ENCODE peak calls at places on chromosomes 7 and 10, in five cellular contexts. S is H9, B is neuronal stem cell, Z is H1, L is trophoblast cell. D is an unnamed sample.

GRCh38 chr7:5634107-5634950 is 147.1 kb downstream of the RNF216 start:
- DNase-seq in L (no peak), B (no peak), Z (peak), S (peak), D (peak)

GRCh38 chr10:122555431-122555830 is 5.1 kb upstream of the DMBT1 start:
- DNase-seq in B (no peak), Z (no peak), S (no peak), L (no peak), D (no peak)

GRCh38 chr10:86340176-86340990 is 26.2 kb downstream of the GRID1 start:
- DNase-seq in L (no peak), S (no peak), Z (no peak), B (no peak), D (no peak)

GRCh38 chr10:11936389-11937152 is 106.0 kb downstream of the UPF2 start:
- DNase-seq in Z (no peak), B (no peak), S (peak), L (no peak), D (no peak)

GRCh38 chr7:27462575-27463270 is 200.0 kb downstream of the HIBADH start:
- DNase-seq in L (no peak), S (no peak), B (no peak), Z (no peak), D (peak)

GRCh38 chr10:128494665-128495064 is 368.4 kb upstream of the MKI67 start:
- DNase-seq in B (no peak), Z (no peak), L (peak), S (no peak), D (no peak)

GRCh38 chr7:105164751-105165150 is 150.7 kb downstream of the KMT2E start:
- DNase-seq in B (no peak), L (no peak), Z (no peak), S (no peak), D (no peak)

GRCh38 chr10:4981722-4982471 is 18.7 kb downstream of the AKR1C1 start:
- DNase-seq in B (peak), L (peak), Z (peak), S (peak), D (peak)

GRCh38 chr10:75505293-75505692 is 73.9 kb downstream of the LRMDA start:
- DNase-seq in Z (no peak), S (no peak), B (no peak), L (no peak), D (no peak)

GRCh38 chr10:24552346-24553016 is 171.2 kb downstream of the ARHGAP21 start:
- DNase-seq in Z (peak), B (no peak), S (peak), L (peak), D (no peak)

GRCh38 chr7:192701-193536 is 548 bp downstream of the FAM20C start:
- DNase-seq in L (no peak), B (no peak), Z (no peak), S (no peak), D (peak)

GRCh38 chr10:59382831-59383295 is 20.5 kb upstream of the FAM13C start:
- DNase-seq in L (no peak), B (no peak), Z (no peak), S (no peak), D (peak)

GRCh38 chr7:46220066-46220630 is 299.1 kb upstream of the IGFBP3 start:
- DNase-seq in Z (peak), L (peak), S (no peak), B (no peak), D (peak)

GRCh38 chr10:44857363-44858016 is 53.6 kb upstream of the TMEM72 start:
- DNase-seq in Z (peak), L (no peak), S (peak), B (peak), D (peak)

GRCh38 chr7:140179339-140179738 is 2.6 kb upstream of the KDM7A start:
- DNase-seq in B (no peak), Z (no peak), S (no peak), L (no peak), D (no peak)

GRCh38 chr7:21353388-21353780 is 74.5 kb upstream of the SP4 start:
- DNase-seq in L (no peak), B (no peak), Z (no peak), S (no peak), D (no peak)

GRCh38 chr10:116444527-116445142 is 17.0 kb downstream of the PNLIPRP3 start:
- DNase-seq in Z (no peak), L (peak), B (peak), S (peak), D (peak)

GRCh38 chr7:47227762-47228177 is 354.1 kb downstream of the TNS3 start:
- DNase-seq in Z (no peak), L (peak), S (no peak), B (no peak), D (peak)

GRCh38 chr10:30456262-30456661 is 22.3 kb downstream of the MAP3K8 start:
- DNase-seq in B (no peak), Z (no peak), S (no peak), L (no peak), D (no peak)

GRCh38 chr7:68063171-68063570 is 1066.5 kb downstream of the TYW1 start:
- DNase-seq in B (no peak), Z (peak), S (peak), L (no peak), D (no peak)

DNA sequence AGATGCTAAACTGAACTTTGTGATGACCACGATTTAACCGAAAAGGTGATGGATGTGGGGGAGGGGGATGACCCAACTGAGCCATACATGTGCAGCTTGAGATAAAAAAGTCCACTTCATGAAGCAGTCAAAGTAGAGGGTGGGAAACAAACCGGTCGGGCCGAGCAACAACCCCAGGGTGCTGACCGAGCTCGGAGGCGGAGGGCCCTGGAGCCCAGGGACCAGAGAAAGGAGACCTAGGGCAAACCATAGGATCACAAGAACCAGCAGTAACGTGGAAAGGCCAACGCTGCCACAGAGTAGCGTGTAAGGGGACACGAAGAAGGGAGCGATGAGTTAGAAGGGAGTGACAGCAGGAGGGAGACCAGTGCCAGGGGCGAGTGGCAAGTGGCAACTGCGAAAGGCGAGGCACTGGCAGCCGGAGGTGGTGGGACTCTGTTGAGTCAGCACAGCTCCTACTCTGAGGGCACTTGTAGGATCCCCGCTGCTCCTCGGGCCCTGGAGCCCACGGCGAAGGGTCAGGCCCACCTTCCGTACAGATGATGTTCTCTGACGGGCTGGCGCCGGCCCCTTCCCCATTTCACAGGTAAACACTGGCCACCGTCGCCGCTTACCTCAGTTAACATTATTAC is 508 bp downstream of the SNX13 start:
- DNase-seq in Z (peak), L (peak), S (peak), B (peak), D (peak)
- H2BK5ac ChIP-seq in Z (peak), L (peak), S (no peak), B (peak), D (no peak)

GRCh38 chr7:38700111-38700510 is 68.9 kb upstream of the AMPH start:
- DNase-seq in Z (no peak), B (no peak), S (no peak), L (no peak), D (no peak)
- H2BK12ac ChIP-seq in Z (no peak), B (no peak), S (no peak), L (no peak), D (no peak)

GRCh38 chr10:13700461-13701144 is 113.8 kb downstream of the PRPF18 start:
- DNase-seq in S (no peak), Z (no peak), L (no peak), B (no peak), D (no peak)

GRCh38 chr10:13701157-13701919 is 114.6 kb downstream of the PRPF18 start:
- DNase-seq in L (no peak), B (no peak), Z (no peak), S (no peak), D (no peak)

GRCh38 chr10:13698217-13698616 is 111.5 kb downstream of the PRPF18 start:
- DNase-seq in B (no peak), Z (no peak), S (no peak), L (peak), D (no peak)

GRCh38 chr10:13695588-13695987 is 108.8 kb downstream of the PRPF18 start:
- DNase-seq in L (no peak), B (no peak), Z (no peak), S (no peak), D (no peak)

DNA sequence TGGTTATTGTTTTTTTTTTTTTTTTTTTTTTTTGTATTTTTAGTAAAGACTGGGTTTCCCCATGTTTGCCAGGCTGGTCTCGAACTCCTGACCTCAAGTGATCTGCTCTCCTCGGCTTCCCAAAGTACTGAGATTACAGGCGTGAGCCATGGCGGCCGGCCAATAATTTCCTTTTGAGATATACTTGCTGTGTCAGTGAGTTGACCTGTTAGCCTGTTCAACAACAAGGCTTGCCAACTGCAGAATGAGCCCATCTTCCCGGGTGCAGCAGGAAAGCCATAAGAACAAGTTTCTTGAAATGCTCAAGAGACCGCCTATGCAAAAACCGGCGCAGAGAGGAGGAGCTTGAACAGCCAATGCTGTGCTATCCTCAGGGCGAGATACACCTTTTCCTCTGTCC is 112.5 kb downstream of the PRPF18 start:
- DNase-seq in S (no peak), B (no peak), Z (no peak), L (no peak), D (no peak)
- H4K8ac ChIP-seq in S (no peak), B (no peak), Z (no peak), L (no peak), D (no peak)

GRCh38 chr7:55032069-55032699 is 13.4 kb downstream of the EGFR start:
- DNase-seq in L (no peak), B (no peak), S (no peak), Z (no peak), D (no peak)
- H2BK5ac ChIP-seq in L (no peak), B (no peak), S (no peak), Z (no peak), D (no peak)

GRCh38 chr10:127315888-127316287 is 119.5 kb upstream of the INSYN2A start:
- DNase-seq in Z (no peak), L (no peak), S (no peak), B (no peak), D (no peak)
- H2BK12ac ChIP-seq in Z (no peak), L (no peak), S (no peak), B (no peak), D (no peak)

GRCh38 chr7:99504281-99504602 is 220 bp upstream of the ZKSCAN5 start:
- DNase-seq in B (no peak), Z (peak), L (peak), S (peak), D (no peak)

GRCh38 chr7:99500637-99501009 is 542 bp upstream of the ZNF394 start:
- DNase-seq in S (no peak), B (no peak), Z (no peak), L (no peak), D (no peak)

GRCh38 chr7:99505324-99505662 is 831 bp downstream of the ZKSCAN5 start:
- DNase-seq in S (no peak), L (no peak), B (no peak), Z (no peak), D (no peak)

GRCh38 chr7:99499713-99500636 is at the start of gene ZNF394:
- DNase-seq in L (peak), S (peak), B (peak), Z (peak), D (peak)

DNA sequence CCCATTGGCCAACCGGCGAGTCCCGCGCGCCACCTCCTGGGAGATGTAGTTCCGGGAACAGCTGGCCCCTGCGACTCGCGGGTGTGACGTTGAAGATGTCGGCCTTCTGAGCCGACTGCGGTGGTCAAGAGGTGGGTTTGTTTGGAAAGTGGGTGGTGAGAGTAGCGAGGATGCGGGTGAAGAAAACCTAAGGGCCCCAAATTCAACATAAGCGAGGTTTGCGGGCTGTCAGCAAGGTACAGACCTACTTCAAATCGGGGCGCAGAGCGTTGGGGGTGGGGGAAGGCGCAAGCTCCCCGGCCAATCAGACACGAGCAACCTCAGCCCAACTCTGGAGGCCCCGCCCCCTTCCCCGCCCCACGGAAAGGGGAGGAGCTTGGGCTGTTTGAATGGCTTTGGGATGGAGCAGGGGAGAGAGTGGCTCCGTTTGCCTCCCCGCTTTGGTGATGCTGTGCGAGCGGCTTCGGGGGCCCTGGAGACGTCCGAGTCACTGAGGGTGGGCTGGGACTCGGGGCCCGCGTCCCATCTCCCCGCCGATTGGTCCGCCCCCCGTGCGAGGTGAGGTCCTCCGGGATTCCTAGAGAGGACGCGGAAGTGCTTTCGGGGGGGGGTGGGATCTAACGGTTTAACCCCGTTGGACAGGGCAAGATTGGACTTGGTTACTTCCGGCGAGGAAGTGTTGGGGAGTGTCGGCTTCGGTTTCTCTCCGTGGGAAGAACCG is at the start of gene ZKSCAN5:
- DNase-seq in Z (peak), S (peak), B (peak), L (peak), D (peak)
- H4K8ac ChIP-seq in Z (peak), S (no peak), B (peak), L (peak), D (peak)

DNA sequence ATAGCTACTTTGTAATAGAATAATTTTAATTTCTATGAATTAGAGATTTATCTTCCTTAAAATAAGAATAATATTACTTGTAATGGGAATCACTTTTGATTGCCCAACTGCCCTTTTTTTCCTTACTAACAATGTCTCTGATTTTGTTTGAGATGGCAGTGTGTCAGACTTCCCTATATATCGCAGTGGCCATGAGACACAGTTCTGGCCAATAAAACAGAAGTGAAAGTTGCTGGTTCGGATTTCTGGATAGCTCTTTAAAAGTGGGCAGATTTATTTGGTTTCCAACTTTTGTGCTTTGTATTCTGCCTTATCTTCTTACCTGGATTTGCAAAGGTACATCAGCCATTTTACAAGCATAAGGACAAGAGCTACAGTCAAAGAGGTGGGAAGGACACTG is 170.2 kb downstream of the PPP1R17 start:
- DNase-seq in S (no peak), Z (no peak), L (no peak), B (no peak), D (no peak)
- H2BK5ac ChIP-seq in S (no peak), Z (no peak), L (no peak), B (no peak), D (no peak)